ENCODE peak calls at places on chromosomes 16 and 17, in four cellular contexts. Y is neuronal stem cell, A is H9, S is H1. L is an unnamed sample.

GRCh38 chr17:29094101-29094708 is 51.3 kb downstream of the PIPOX start:
- DNase-seq in Y (no peak), A (no peak), S (no peak), L (no peak)

GRCh38 chr17:50066995-50067394 is 11.1 kb downstream of the ITGA3 start:
- DNase-seq in Y (no peak), A (no peak), S (no peak), L (no peak)

GRCh38 chr17:47913050-47913449 is 17.0 kb downstream of the SP2 start:
- DNase-seq in Y (no peak), A (no peak), S (no peak), L (no peak)

GRCh38 chr16:918068-918467 is 52.7 kb downstream of the LMF1 start:
- DNase-seq in Y (no peak), A (no peak), S (no peak), L (no peak)

GRCh38 chr16:66524601-66525164 is 25.2 kb downstream of the TK2 start:
- DNase-seq in Y (no peak), A (no peak), S (no peak), L (no peak)

GRCh38 chr16:8600144-8600856 is 10.0 kb upstream of the TMEM114 start:
- DNase-seq in Y (no peak), A (no peak), S (no peak), L (no peak)

GRCh38 chr17:17740627-17741237 is 59.5 kb downstream of the RAI1 start:
- DNase-seq in Y (no peak), A (peak), S (no peak), L (no peak)

GRCh38 chr16:66093217-66093616 is 273.3 kb upstream of the CDH5 start:
- DNase-seq in Y (no peak), A (no peak), S (no peak), L (peak)

GRCh38 chr17:1731194-1731506 is 6.6 kb downstream of the WDR81 start:
- DNase-seq in Y (no peak), A (no peak), S (no peak), L (no peak)

GRCh38 chr17:1732241-1733046 is 7.9 kb downstream of the WDR81 start:
- DNase-seq in Y (no peak), A (no peak), S (no peak), L (no peak)

GRCh38 chr17:1730345-1731193 is 6.1 kb downstream of the WDR81 start:
- DNase-seq in Y (no peak), A (no peak), S (no peak), L (peak)

GRCh38 chr17:1727876-1728630 is 3.5 kb downstream of the WDR81 start:
- DNase-seq in Y (no peak), A (no peak), S (no peak), L (no peak)

DNA sequence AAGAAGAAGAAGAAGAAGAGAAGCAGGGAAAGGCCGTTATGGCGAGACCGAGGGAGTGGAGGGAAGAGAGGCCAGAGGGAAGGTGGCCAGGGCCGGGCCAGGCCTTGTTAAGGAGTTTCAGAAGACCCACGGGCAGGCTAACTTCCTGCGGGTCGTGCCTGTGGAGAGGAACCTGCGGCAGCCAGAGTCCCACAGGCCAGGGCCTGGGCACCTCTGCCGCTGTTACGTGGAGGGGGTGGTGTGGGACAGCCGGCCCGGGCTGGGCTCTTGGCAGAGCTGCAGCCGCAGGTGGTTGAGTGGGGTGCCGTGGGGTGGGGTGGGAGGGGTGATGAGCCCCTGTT is 5.5 kb downstream of the WDR81 start:
- DNase-seq in Y (no peak), A (no peak), S (no peak), L (no peak)
- H2BK15ac ChIP-seq in Y (no peak), A (no peak), S (no peak), L (no peak)

GRCh38 chr16:81446318-81447275 is 2.0 kb downstream of the CMIP start:
- DNase-seq in Y (no peak), A (no peak), S (no peak), L (peak)
- H2BK12ac ChIP-seq in Y (no peak), A (no peak), S (peak), L (no peak)

DNA sequence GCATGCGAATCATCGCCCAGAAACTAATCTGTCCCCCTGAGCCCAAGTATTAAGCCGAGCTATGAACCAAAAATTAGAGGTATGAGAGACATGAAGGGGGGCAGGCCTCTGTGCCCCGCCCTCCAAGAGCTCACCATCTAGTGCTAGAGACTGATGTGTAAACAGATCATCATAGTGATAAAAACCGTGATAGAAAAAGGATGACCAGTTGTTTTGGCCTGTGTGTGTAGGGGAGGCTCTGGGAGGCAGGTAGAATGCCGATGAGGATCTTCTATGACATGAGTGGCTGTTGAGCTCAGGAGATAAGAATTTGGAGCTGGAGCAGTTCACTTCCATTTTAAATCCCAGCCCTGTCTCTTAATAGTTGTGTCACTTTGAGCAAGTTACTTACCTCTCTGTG is 89.0 kb upstream of the TBX2 start:
- DNase-seq in Y (no peak), A (no peak), S (no peak), L (no peak)
- H2BK15ac ChIP-seq in Y (no peak), A (no peak), S (no peak), L (no peak)

DNA sequence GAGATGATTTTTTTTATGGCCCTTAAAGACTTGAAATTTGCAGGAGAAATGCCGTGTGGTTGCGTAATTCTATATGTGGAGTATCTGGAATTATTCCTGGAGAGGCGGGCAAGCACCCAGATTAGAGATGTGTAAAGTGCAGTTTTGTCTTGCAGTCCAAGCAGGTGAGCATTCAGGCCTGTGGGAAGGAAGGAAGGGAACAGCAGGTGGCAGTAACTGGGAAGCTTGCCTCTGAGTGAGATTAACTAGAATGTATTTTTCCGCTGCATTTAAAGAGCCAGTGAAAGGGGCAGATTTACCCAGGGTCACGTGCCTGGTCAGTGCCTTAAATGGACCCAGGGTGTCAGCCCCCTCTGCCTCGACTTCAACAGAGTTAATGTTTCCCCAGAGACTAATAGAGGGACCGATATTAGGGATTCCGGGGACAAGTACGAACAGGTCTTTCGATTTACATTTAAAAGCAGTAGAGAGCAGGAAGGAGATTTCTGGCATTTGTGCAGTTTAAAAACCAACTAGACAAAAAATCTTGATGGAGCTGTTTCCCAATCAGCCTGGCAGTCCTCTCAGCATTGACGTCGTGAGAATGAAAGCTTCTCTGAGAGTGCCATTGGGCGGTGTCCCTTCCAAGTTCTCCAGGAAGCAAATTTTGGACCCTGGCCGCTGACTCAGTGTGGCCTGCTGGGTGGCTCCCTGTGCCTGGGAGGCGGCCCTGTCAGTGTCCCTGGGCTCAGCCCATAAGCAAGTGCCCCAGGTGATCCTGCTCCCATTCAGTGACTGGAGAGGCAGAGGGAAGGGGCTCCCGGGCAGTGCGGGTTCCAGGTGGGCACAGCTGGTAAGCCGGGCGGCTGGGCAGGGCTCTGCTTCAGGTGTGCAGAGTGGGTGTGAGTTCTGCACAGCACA is 38.2 kb downstream of the KSR1 start:
- DNase-seq in Y (no peak), A (peak), S (no peak), L (no peak)
- H2BK12ac ChIP-seq in Y (no peak), A (no peak), S (peak), L (peak)

GRCh38 chr16:87853411-87854052 is 15.8 kb downstream of the SLC7A5 start:
- DNase-seq in Y (peak), A (peak), S (peak), L (peak)
- H2BK15ac ChIP-seq in Y (no peak), A (no peak), S (peak), L (peak)

GRCh38 chr17:4919511-4920047 is 12.5 kb upstream of the GP1BA start:
- DNase-seq in Y (no peak), A (peak), S (no peak), L (peak)
- H2BK12ac ChIP-seq in Y (no peak), A (no peak), S (no peak), L (no peak)

GRCh38 chr16:50802958-50803357 is 61.1 kb downstream of the CYLD start:
- DNase-seq in Y (no peak), A (no peak), S (no peak), L (no peak)
- H2BK15ac ChIP-seq in Y (no peak), A (no peak), S (no peak), L (no peak)